ENCODE peak calls at places on chromosomes 2 and 18, in four cellular contexts. F is ovary; Q is Karpas-422; Y is CD8-positive, alpha-beta memory T cell. D is an unnamed sample.

GRCh38 chr18:58291131-58291530 is 247.1 kb downstream of the NEDD4L start:
- DNase-seq in F (no peak), Y (no peak), Q (no peak), D (no peak)

GRCh38 chr2:197427204-197427603 is 7.6 kb downstream of the SF3B1 start:
- DNase-seq in Q (peak; percentile 48), Y (no peak), F (no peak), D (no peak)

GRCh38 chr2:40103163-40103562 is 324.1 kb upstream of the THUMPD2 start:
- DNase-seq in F (no peak), Y (no peak), Q (no peak), D (no peak)

GRCh38 chr18:40863801-40864200 is 1091.2 kb upstream of the PIK3C3 start:
- DNase-seq in Y (no peak), Q (no peak), F (no peak), D (no peak)

GRCh38 chr2:177161741-177162440 is 50.7 kb upstream of the HNRNPA3 start:
- DNase-seq in Q (peak; percentile 69), F (no peak), Y (no peak), D (peak; percentile 64)

GRCh38 chr2:15833731-15834130 is 106.6 kb upstream of the MYCN start:
- DNase-seq in F (no peak), Y (no peak), Q (no peak), D (no peak)

GRCh38 chr18:77144451-77145118 is 12.0 kb upstream of the MBP start:
- DNase-seq in Q (no peak), F (no peak), Y (no peak), D (no peak)

GRCh38 chr2:10556271-10557140 is 108.4 kb upstream of the ODC1 start:
- DNase-seq in F (no peak), Y (no peak), Q (no peak), D (no peak)

GRCh38 chr18:57359433-57359832 is 7.1 kb downstream of the ST8SIA3 start:
- DNase-seq in Y (no peak), Q (no peak), F (no peak), D (no peak)

GRCh38 chr2:47867205-47867604 is 39.1 kb downstream of the FBXO11 start:
- DNase-seq in Y (no peak), Q (no peak), F (no peak), D (peak; percentile 25)

GRCh38 chr2:42099431-42100173 is 51.8 kb downstream of the PKDCC start:
- DNase-seq in F (no peak), Q (no peak), Y (no peak), D (peak; percentile 69)

GRCh38 chr2:211455225-211455841 is 898.9 kb downstream of the CPS1 start:
- DNase-seq in Y (no peak), F (peak; percentile 15), Q (peak; percentile 69), D (peak; percentile 55)

GRCh38 chr2:128724994-128725393 is 406.3 kb upstream of the HS6ST1 start:
- DNase-seq in F (no peak), Y (no peak), Q (no peak), D (no peak)

GRCh38 chr2:96917008-96917575 is 47.2 kb upstream of the SEMA4C start:
- DNase-seq in Q (no peak), F (no peak), Y (no peak), D (no peak)

GRCh38 chr2:231287696-231288095 is 89.3 kb downstream of the ARMC9 start:
- DNase-seq in F (no peak), Y (no peak), Q (no peak), D (no peak)

GRCh38 chr2:35976611-35977010 is 379.0 kb upstream of the CRIM1 start:
- DNase-seq in F (no peak), Q (no peak), Y (no peak), D (no peak)

GRCh38 chr18:60021556-60021955 is 121.8 kb downstream of the PMAIP1 start:
- DNase-seq in F (no peak), Q (no peak), Y (no peak), D (no peak)

GRCh38 chr2:47070155-47070919 is 84.8 kb downstream of the STPG4 start:
- DNase-seq in F (peak; percentile 60), Y (no peak), Q (no peak), D (no peak)

GRCh38 chr2:173934895-173935294 is 30.3 kb downstream of the SP3 start:
- DNase-seq in Y (no peak), Q (no peak), F (no peak), D (no peak)

GRCh38 chr2:234335676-234336228 is 161.1 kb downstream of the ARL4C start:
- DNase-seq in F (peak; percentile 19), Q (no peak), Y (peak; percentile 39), D (no peak)

GRCh38 chr2:37344453-37345361 is at the start of gene QPCT:
- DNase-seq in Y (peak; percentile 64), F (peak; percentile 38), Q (peak; percentile 46), D (peak; percentile 68)

GRCh38 chr2:165874445-165875039 is 79.0 kb downstream of the TTC21B start:
- DNase-seq in Q (peak; percentile 94), Y (peak; percentile 53), F (no peak), D (peak; percentile 81)

GRCh38 chr2:11310212-11310611 is 34.2 kb downstream of the ROCK2 start:
- DNase-seq in Q (no peak), Y (no peak), F (no peak), D (no peak)

GRCh38 chr2:173249661-173250641 is 104.7 kb upstream of the CDCA7 start:
- DNase-seq in F (no peak), Y (no peak), Q (no peak), D (no peak)

GRCh38 chr2:135582383-135582782 is 51.1 kb downstream of the R3HDM1 start:
- DNase-seq in Q (no peak), F (no peak), Y (no peak), D (no peak)

GRCh38 chr18:58223717-58224424 is 179.8 kb downstream of the NEDD4L start:
- DNase-seq in F (no peak), Q (no peak), Y (no peak), D (no peak)

GRCh38 chr2:192123847-192124246 is 70.9 kb downstream of the TMEFF2 start:
- DNase-seq in Q (no peak), F (no peak), Y (no peak), D (no peak)

GRCh38 chr2:126637393-126637792 is 18.6 kb upstream of the GYPC start:
- DNase-seq in F (no peak), Q (no peak), Y (no peak), D (no peak)

GRCh38 chr2:47778698-47779415 is 4.1 kb upstream of the MSH6 start:
- DNase-seq in Q (no peak), Y (no peak), F (no peak), D (no peak)

GRCh38 chr2:120758181-120759048 is 22.7 kb downstream of the GLI2 start:
- DNase-seq in Y (no peak), Q (peak; percentile 44), F (peak; percentile 87), D (no peak)

GRCh38 chr18:52903858-52904257 is 563.9 kb downstream of the DCC start:
- DNase-seq in Y (no peak), Q (peak; percentile 62), F (no peak), D (peak; percentile 15)

DNA sequence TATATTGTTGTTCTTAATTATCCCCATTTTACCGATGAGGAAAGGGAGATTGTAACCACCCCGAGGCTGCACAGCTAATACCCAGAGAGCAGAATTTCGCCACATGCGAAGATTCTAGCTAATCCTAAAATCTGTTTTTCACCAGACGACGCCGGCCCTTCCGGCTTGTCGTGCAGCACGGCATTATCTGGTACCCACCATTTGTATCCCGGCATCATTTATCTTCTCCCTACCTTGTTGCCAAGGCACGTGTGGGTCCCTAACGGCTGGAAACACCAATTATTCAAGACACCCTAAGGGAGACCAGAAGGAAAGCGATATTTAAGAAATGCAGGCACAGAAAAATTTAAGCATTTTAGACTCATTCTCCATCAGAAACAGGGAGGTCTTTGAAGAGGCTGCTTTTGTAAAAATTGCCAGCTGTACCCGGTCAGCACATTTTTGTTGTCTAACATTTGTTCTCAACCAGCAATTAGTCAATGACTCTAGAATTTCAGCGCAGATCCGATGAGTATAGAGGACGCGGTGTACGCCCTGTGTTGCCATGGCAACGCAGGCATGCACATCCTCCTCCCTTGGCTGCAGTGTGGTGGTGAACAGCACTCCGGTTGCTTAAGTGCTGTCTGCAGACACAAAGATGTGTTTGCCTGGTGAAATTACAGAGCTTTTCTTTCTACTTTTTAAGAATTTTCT is 111.6 kb downstream of the AGAP1 start:
- DNase-seq in F (peak; percentile 89), Q (no peak), Y (peak; percentile 33), D (no peak)
- H3K27ac ChIP-seq in F (no peak overlapping the region), Q (no peak overlapping the region), Y (no peak overlapping the region), D (no peak overlapping the region)

GRCh38 chr2:70513751-70514150 is 39.9 kb downstream of the TGFA start:
- DNase-seq in Q (no peak), F (no peak), Y (no peak), D (no peak)

GRCh38 chr2:70509565-70509964 is 44.1 kb downstream of the TGFA start:
- DNase-seq in Q (no peak), Y (no peak), F (no peak), D (no peak)

GRCh38 chr2:70514612-70515055 is 39.0 kb downstream of the TGFA start:
- DNase-seq in Y (no peak), F (peak; percentile 18), Q (no peak), D (no peak)

GRCh38 chr2:70510213-70510820 is 43.3 kb downstream of the TGFA start:
- DNase-seq in F (no peak), Y (no peak), Q (no peak), D (no peak)

GRCh38 chr2:70511986-70512729 is 41.5 kb downstream of the TGFA start:
- DNase-seq in F (no peak), Q (no peak), Y (no peak), D (no peak)
- H3K27ac ChIP-seq in F (no peak overlapping the region), Q (no peak overlapping the region), Y (no peak overlapping the region), D (no peak overlapping the region)

GRCh38 chr18:36296591-36297418 is 708 bp upstream of the FHOD3 start:
- DNase-seq in Q (no peak), F (peak; percentile 81), Y (no peak), D (no peak)
- H3K27ac ChIP-seq in Q (no peak overlapping the region), F (peak overlapping the region; percentile 51), Y (no peak overlapping the region), D (no peak overlapping the region)

GRCh38 chr2:100124746-100125145 is 17.6 kb downstream of the AFF3 start:
- DNase-seq in Y (no peak), F (no peak), Q (no peak), D (no peak)

GRCh38 chr2:100121124-100121718 is 21.2 kb downstream of the AFF3 start:
- DNase-seq in Q (no peak), Y (no peak), F (no peak), D (no peak)

GRCh38 chr2:100126897-100127401 is 15.4 kb downstream of the AFF3 start:
- DNase-seq in Q (no peak), Y (no peak), F (no peak), D (no peak)

GRCh38 chr2:100126172-100126571 is 16.2 kb downstream of the AFF3 start:
- DNase-seq in Y (no peak), Q (no peak), F (no peak), D (no peak)

GRCh38 chr2:100125641-100126040 is 16.7 kb downstream of the AFF3 start:
- DNase-seq in Y (no peak), F (no peak), Q (no peak), D (no peak)
- H3K27ac ChIP-seq in Y (no peak overlapping the region), F (no peak overlapping the region), Q (no peak overlapping the region), D (no peak overlapping the region)